ENCODE peak calls at places on chromosomes 5 and 9, in ten cellular contexts. P is H1; E is ovary; H is CD8-positive, alpha-beta T cell; A is GM23248; U is left ventricle myocardium inferior; W is A549; V is hepatocyte; M is psoas muscle; R is cardiac muscle cell. N is an unnamed sample. For H3K9me3, the result is how much of the 10 kb centered on the place peaks cover.

GRCh38 chr9:110669439-110669838 is 848 bp downstream of the MUSK start:
- DNase-seq in P (no peak), E (no peak), H (no peak), A (no peak), U (no peak), W (no peak), V (no peak), M (no peak), R (peak), N (no peak)

GRCh38 chr9:1880038-1880565 is 135.0 kb upstream of the SMARCA2 start:
- DNase-seq in P (no peak), E (no peak), H (no peak), A (no peak), U (no peak), W (no peak), V (no peak), M (no peak), R (no peak), N (no peak)

GRCh38 chr5:96717874-96718273 is 55.7 kb downstream of the CAST start:
- DNase-seq in P (no peak), E (no peak), H (no peak), A (no peak), U (no peak), W (no peak), V (no peak), M (no peak), R (no peak), N (no peak)

GRCh38 chr5:127355342-127355741 is 64.7 kb downstream of the MEGF10 start:
- DNase-seq in P (no peak), E (no peak), H (no peak), A (no peak), U (no peak), W (no peak), V (no peak), M (no peak), R (no peak), N (no peak)

GRCh38 chr5:38831117-38831516 is 14.7 kb upstream of the OSMR start:
- DNase-seq in P (no peak), E (no peak), H (no peak), A (no peak), U (no peak), W (no peak), V (no peak), M (no peak), R (no peak), N (no peak)

GRCh38 chr5:176530983-176531901 is 6.0 kb downstream of the RNF44 start:
- DNase-seq in P (no peak), E (peak), H (no peak), A (peak), U (no peak), W (no peak), V (no peak), M (no peak), R (no peak), N (no peak)

GRCh38 chr9:116087751-116088194 is 65.8 kb upstream of the PAPPA start:
- DNase-seq in P (no peak), E (no peak), H (no peak), A (peak), U (no peak), W (peak), V (no peak), M (no peak), R (peak), N (no peak)

GRCh38 chr9:71719585-71719984 is 48.7 kb downstream of the CEMIP2 start:
- DNase-seq in P (no peak), E (no peak), H (no peak), A (peak), U (no peak), W (no peak), V (peak), M (no peak), R (peak), N (no peak)

GRCh38 chr5:112960316-112960715 is 16.3 kb upstream of the DCP2 start:
- DNase-seq in P (no peak), E (no peak), H (no peak), A (no peak), U (no peak), W (no peak), V (no peak), M (no peak), R (no peak), N (no peak)

GRCh38 chr9:126738553-126738952 is 66.3 kb upstream of the ZBTB43 start:
- DNase-seq in P (peak), E (no peak), H (no peak), A (no peak), U (no peak), W (no peak), V (no peak), M (no peak), R (no peak), N (no peak)

GRCh38 chr5:34487202-34487879 is 168.8 kb upstream of the RAI14 start:
- DNase-seq in P (peak), E (no peak), H (no peak), A (peak), U (no peak), W (peak), V (peak), M (no peak), R (peak), N (no peak)

GRCh38 chr5:78534148-78535009 is 114.2 kb downstream of the LHFPL2 start:
- DNase-seq in P (no peak), E (no peak), H (no peak), A (peak), U (peak), W (no peak), V (no peak), M (peak), R (peak), N (no peak)

GRCh38 chr5:89315194-89315593 is 432.2 kb upstream of the MEF2C start:
- DNase-seq in P (no peak), E (peak), H (no peak), A (peak), U (no peak), W (no peak), V (peak), M (no peak), R (peak), N (no peak)

GRCh38 chr9:81058776-81059175 is 630.6 kb downstream of the TLE1 start:
- DNase-seq in P (no peak), E (no peak), H (no peak), A (no peak), U (no peak), W (no peak), V (no peak), M (no peak), R (no peak), N (no peak)

GRCh38 chr5:494667-495255 is 29.5 kb downstream of the SLC9A3 start:
- DNase-seq in P (no peak), E (no peak), H (no peak), A (no peak), U (no peak), W (no peak), V (no peak), M (no peak), R (no peak), N (no peak)

GRCh38 chr5:139394123-139394653 is 716 bp downstream of the PROB1 start:
- DNase-seq in P (peak), E (no peak), H (peak), A (peak), U (peak), W (no peak), V (peak), M (peak), R (peak), N (peak)

GRCh38 chr5:80569961-80570786 is at the start of gene ANKRD34B:
- DNase-seq in P (peak), E (no peak), H (no peak), A (peak), U (no peak), W (peak), V (peak), M (peak), R (peak), N (no peak)

GRCh38 chr9:131419716-131420115 is 25.8 kb downstream of the PRRC2B start:
- DNase-seq in P (no peak), E (no peak), H (no peak), A (no peak), U (no peak), W (no peak), V (no peak), M (no peak), R (no peak), N (no peak)

GRCh38 chr9:18707078-18707477 is 233.1 kb downstream of the ADAMTSL1 start:
- DNase-seq in P (no peak), E (no peak), H (no peak), A (peak), U (no peak), W (no peak), V (no peak), M (no peak), R (peak), N (peak)

GRCh38 chr9:130042406-130042930 is 521 bp downstream of the FNBP1 start:
- DNase-seq in P (peak), E (peak), H (peak), A (peak), U (peak), W (no peak), V (peak), M (peak), R (peak), N (no peak)

GRCh38 chr5:172149073-172149472 is 39.0 kb downstream of the STK10 start:
- DNase-seq in P (no peak), E (no peak), H (no peak), A (peak), U (no peak), W (no peak), V (no peak), M (no peak), R (peak), N (no peak)

GRCh38 chr9:96660693-96661248 is 5.7 kb upstream of the PRXL2C start:
- DNase-seq in P (no peak), E (no peak), H (no peak), A (no peak), U (no peak), W (no peak), V (no peak), M (no peak), R (no peak), N (no peak)

GRCh38 chr5:124252094-124252750 is 494.2 kb downstream of the ZNF608 start:
- DNase-seq in P (no peak), E (no peak), H (no peak), A (no peak), U (no peak), W (no peak), V (no peak), M (no peak), R (peak), N (no peak)

GRCh38 chr5:166166071-166166470 is 2125.4 kb upstream of the WWC1 start:
- DNase-seq in P (no peak), E (no peak), H (no peak), A (no peak), U (no peak), W (no peak), V (no peak), M (no peak), R (no peak), N (no peak)

GRCh38 chr5:166726406-166726805 is 1565.0 kb upstream of the WWC1 start:
- DNase-seq in P (no peak), E (no peak), H (no peak), A (no peak), U (no peak), W (no peak), V (no peak), M (no peak), R (no peak), N (no peak)

GRCh38 chr5:63262191-63262981 is 683.8 kb downstream of the LRRC70 start:
- DNase-seq in P (no peak), E (no peak), H (no peak), A (peak), U (no peak), W (peak), V (no peak), M (no peak), R (peak), N (no peak)

GRCh38 chr5:175892401-175892800 is 21.0 kb downstream of the CPLX2 start:
- DNase-seq in P (no peak), E (no peak), H (no peak), A (no peak), U (no peak), W (no peak), V (no peak), M (no peak), R (no peak), N (no peak)

GRCh38 chr5:93163010-93163663 is 417.9 kb downstream of the NR2F1-AS1 start:
- DNase-seq in P (no peak), E (no peak), H (no peak), A (peak), U (no peak), W (peak), V (no peak), M (no peak), R (peak), N (no peak)

GRCh38 chr5:138000102-138000723 is 32.7 kb downstream of the FAM13B start:
- DNase-seq in P (no peak), E (peak), H (no peak), A (peak), U (no peak), W (peak), V (peak), M (no peak), R (peak), N (no peak)

GRCh38 chr9:117704024-117704575 is at the start of gene TLR4:
- DNase-seq in P (no peak), E (peak), H (no peak), A (peak), U (peak), W (no peak), V (peak), M (peak), R (peak), N (peak)

GRCh38 chr5:7094626-7095025 is 301.3 kb upstream of the ADCY2 start:
- DNase-seq in P (peak), E (no peak), H (no peak), A (no peak), U (no peak), W (no peak), V (peak), M (no peak), R (no peak), N (no peak)

GRCh38 chr9:19457694-19458009 is 48.8 kb downstream of the ACER2 start:
- DNase-seq in P (no peak), E (no peak), H (no peak), A (no peak), U (no peak), W (no peak), V (no peak), M (no peak), R (no peak), N (no peak)

GRCh38 chr5:16596541-16596940 is 20.3 kb downstream of the RETREG1 start:
- DNase-seq in P (no peak), E (no peak), H (no peak), A (peak), U (no peak), W (no peak), V (no peak), M (no peak), R (no peak), N (no peak)

GRCh38 chr9:15936316-15936869 is 383.6 kb downstream of the CCDC171 start:
- DNase-seq in P (no peak), E (no peak), H (no peak), A (peak), U (peak), W (no peak), V (no peak), M (no peak), R (peak), N (no peak)

DNA sequence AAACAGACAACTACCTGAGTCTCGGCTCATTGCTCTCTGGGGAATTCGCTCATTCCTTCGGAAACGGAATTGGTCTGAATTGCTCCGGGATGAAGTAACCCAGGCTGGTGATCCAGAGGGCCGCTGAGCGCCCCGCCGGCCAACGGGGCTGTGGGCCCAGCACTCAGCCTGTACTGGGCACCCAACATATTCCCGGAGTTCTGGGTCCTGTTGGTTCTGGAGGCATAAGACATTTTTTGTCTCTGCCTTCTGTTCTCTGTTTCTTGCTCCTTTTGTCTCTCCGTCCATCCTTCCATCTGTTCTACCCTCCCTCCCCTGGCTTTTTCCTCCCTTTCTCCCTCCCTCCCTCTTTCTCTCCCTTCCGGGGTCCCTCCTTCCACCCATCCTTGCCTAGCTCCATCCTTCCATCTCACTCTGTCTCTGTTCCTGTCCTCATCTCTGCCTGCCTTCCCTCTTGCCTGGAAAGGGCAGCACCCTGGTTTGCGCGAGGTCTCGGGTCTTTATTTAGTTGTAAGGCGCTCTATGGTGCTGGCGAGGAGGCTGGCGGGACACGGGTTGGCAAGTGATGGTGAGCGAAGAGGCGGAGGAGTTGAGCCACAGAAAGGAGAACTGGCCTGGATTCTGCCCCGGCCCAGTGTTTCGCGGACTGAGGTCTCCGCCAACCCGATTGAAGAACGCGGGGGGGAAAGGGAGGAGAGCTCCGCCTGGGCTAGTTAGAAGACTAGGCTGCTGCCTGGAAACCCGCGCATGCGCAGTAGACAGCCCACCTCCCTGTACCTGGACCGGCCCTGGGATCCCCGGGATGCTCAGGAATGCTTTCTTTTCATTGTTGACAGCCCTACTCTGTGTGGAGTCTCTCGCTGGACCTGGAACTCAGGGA is 1468.0 kb downstream of the FOXD4L5 start:
- DNase-seq in P (peak), E (peak), H (peak), A (peak), U (peak), W (peak), V (peak), M (peak), R (peak), N (peak)
- H3K4me3 ChIP-seq in P (peak), E (no peak), H (peak), A (peak), U (peak), W (no peak), V (no peak), M (peak), R (no peak), N (no peak)

GRCh38 chr9:125110464-125110863 is 32.9 kb downstream of the SCAI start:
- DNase-seq in P (no peak), E (no peak), H (no peak), A (no peak), U (no peak), W (no peak), V (no peak), M (no peak), R (no peak), N (no peak)
- H3K9me3 ChIP-seq in P (under half), E (under half), H (under half), A (under half), U (under half), W (under half), V (under half), M (under half), R (under half), N (under half)

GRCh38 chr9:127975376-127976315 is 5.1 kb downstream of the EEIG1 start:
- DNase-seq in P (no peak), E (no peak), H (no peak), A (peak), U (no peak), W (no peak), V (no peak), M (no peak), R (no peak), N (peak)
- H3K27ac ChIP-seq in P (no peak), E (no peak), H (peak), A (no peak), U (peak), W (peak), V (no peak), M (no peak), R (no peak), N (peak)

DNA sequence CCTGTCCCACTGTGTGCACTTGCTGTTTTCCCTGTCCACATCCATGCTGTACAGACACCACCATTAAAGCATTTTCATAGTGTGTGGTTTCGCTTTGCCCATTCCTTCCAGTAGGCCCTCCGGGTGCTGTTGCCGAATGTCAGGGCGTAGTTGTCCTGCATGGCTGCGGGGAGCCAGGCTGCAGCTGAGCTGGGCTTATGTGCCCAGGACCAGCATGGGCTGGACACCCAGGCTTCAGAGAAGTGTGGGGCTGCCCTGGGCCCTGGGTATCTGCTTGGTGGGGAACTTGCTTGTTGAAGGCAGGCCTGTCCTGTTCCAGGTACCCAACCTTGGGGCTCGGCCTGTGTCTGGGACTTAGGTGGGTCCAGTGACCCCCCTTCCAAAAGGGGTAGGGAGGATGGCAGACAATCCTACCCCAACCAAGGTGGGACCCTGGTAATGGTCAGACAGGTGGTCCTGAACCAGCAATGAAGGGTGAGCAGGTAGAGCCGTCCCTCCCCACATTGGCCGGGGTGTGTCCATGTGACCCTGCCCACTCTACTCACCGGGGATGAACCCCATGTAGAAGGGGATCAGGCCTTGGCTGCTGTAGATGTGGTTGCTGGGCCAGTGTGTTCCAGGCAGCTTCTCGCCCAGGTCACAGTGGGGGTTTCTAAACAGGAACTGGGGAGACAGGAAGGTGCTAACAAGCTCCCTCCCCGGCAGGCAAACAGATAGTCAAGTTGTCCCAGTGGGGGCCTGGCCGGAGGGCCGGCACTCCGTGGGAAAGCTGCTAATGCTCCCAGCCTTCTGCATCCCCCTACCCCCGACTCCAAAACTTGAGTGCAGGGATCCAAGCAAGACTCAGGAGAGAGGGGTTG is 2.8 kb downstream of the TUBB4B start:
- DNase-seq in P (peak), E (no peak), H (no peak), A (peak), U (no peak), W (no peak), V (no peak), M (no peak), R (no peak), N (no peak)
- H3K4me3 ChIP-seq in P (no peak), E (no peak), H (no peak), A (peak), U (peak), W (peak), V (no peak), M (peak), R (no peak), N (peak)

DNA sequence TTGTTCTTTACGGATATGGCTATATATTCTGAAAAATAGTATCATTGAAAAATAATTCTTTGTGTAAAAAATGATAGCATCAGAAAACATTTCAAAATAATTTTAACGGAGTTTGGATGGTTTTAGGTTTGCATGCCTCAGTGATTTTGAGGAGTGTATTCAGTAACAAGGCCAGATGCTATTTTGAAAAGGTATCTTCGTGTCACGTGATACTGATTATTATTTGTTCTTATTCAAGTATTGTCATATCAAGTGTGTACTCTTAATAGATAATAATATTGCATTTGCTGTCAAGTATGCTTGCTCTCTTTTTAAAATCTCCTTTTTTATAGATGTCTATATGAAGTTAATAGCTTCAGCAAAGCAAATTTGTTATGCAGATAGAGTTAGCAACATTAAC is 313.1 kb upstream of the PTPRD start:
- DNase-seq in P (no peak), E (no peak), H (no peak), A (no peak), U (no peak), W (no peak), V (no peak), M (no peak), R (no peak), N (no peak)
- H3K9me3 ChIP-seq in P (under half), E (under half), H (under half), A (under half), U (under half), W (under half), V (under half), M (under half), R (under half), N (under half)

GRCh38 chr5:147404706-147405105 is 105.2 kb downstream of the DPYSL3 start:
- DNase-seq in P (no peak), E (no peak), H (no peak), A (peak), U (no peak), W (no peak), V (no peak), M (no peak), R (no peak), N (no peak)
- H3K27ac ChIP-seq in P (no peak), E (peak), H (no peak), A (peak), U (peak), W (peak), V (peak), M (peak), R (peak), N (no peak)

N was measured in small intestine.